ENCODE peak calls at places on chromosome 4, in nine cellular contexts. A, K, C, Z, U, Y, T, I and W are unnamed samples.

GRCh38 chr4:123597586-123597985 is 201.0 kb downstream of the SPRY1 start:
- DNase-seq in A (no peak), K (no peak), C (no peak), Z (peak), U (no peak), Y (no peak), T (no peak), I (no peak), W (no peak)

GRCh38 chr4:123418486-123418931 is 21.9 kb downstream of the SPRY1 start:
- DNase-seq in A (no peak), K (peak), C (no peak), Z (peak), U (no peak), Y (peak), T (no peak), I (no peak), W (no peak)

GRCh38 chr4:133969202-133969873 is 232.3 kb downstream of the PABPC4L start:
- DNase-seq in A (peak), K (peak), C (no peak), Z (peak), U (no peak), Y (no peak), T (no peak), I (no peak), W (no peak)

GRCh38 chr4:1012031-1012739 is 759 bp downstream of the FGFRL1 start:
- DNase-seq in A (no peak), K (peak), C (peak), Z (no peak), U (peak), Y (peak), T (peak), I (no peak), W (no peak)

GRCh38 chr4:122152699-122153328 is 683 bp downstream of the BLTP1 start:
- DNase-seq in A (peak), K (peak), C (peak), Z (peak), U (peak), Y (peak), T (no peak), I (no peak), W (no peak)

GRCh38 chr4:151475338-151475737 is 66.4 kb downstream of the FHIP1A start:
- DNase-seq in A (no peak), K (no peak), C (no peak), Z (no peak), U (no peak), Y (no peak), T (no peak), I (no peak), W (no peak)

GRCh38 chr4:6278801-6279197 is 9.1 kb downstream of the WFS1 start:
- DNase-seq in A (peak), K (no peak), C (peak), Z (peak), U (peak), Y (peak), T (peak), I (no peak), W (no peak)

GRCh38 chr4:129335263-129335662 is 239.3 kb downstream of the C4orf33 start:
- DNase-seq in A (no peak), K (no peak), C (no peak), Z (no peak), U (no peak), Y (no peak), T (no peak), I (no peak), W (no peak)

GRCh38 chr4:45385306-45385705 is 659.0 kb upstream of the GNPDA2 start:
- DNase-seq in A (no peak), K (no peak), C (no peak), Z (no peak), U (no peak), Y (no peak), T (no peak), I (no peak), W (no peak)

GRCh38 chr4:174626310-174627022 is 104.2 kb upstream of the HPGD start:
- DNase-seq in A (no peak), K (no peak), C (no peak), Z (no peak), U (no peak), Y (no peak), T (no peak), I (no peak), W (no peak)

DNA sequence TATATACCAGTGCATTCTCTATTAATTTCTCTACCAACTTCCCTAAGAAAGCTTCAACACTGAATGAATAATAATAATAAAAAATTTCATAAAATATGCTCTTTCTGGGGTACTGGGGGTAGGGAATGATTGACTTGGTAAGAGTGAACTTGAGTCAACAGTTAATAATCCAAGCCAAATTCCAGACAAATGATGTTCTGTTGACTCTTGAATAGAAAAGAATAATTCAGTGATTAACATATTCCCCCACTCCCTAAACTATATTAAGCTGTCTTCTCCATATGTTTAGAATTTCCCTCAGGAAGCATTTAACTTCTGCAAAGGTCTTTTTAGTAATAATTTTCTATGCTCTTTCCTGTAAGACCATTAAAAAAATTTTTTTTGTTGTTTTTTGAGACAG is 12.3 kb downstream of the PGRMC2 start:
- DNase-seq in A (no peak), K (no peak), C (no peak), Z (peak), U (no peak), Y (no peak), T (no peak), I (no peak), W (no peak)
- H3K4me3 ChIP-seq in A (no peak), K (no peak), C (no peak), Z (no peak), U (no peak), Y (no peak), T (no peak), I (no peak), W (no peak)

GRCh38 chr4:141640692-141641091 is 4.3 kb downstream of the IL15 start:
- DNase-seq in A (no peak), K (no peak), C (no peak), Z (no peak), U (no peak), Y (no peak), T (no peak), I (no peak), W (no peak)

GRCh38 chr4:141635726-141636076 is 682 bp upstream of the IL15 start:
- DNase-seq in A (no peak), K (no peak), C (no peak), Z (no peak), U (no peak), Y (no peak), T (no peak), I (no peak), W (no peak)

GRCh38 chr4:141637565-141637964 is 1.2 kb downstream of the IL15 start:
- DNase-seq in A (no peak), K (no peak), C (no peak), Z (no peak), U (no peak), Y (no peak), T (no peak), I (no peak), W (no peak)

GRCh38 chr4:141636771-141637460 is 533 bp downstream of the IL15 start:
- DNase-seq in A (peak), K (peak), C (peak), Z (peak), U (no peak), Y (no peak), T (peak), I (no peak), W (no peak)

DNA sequence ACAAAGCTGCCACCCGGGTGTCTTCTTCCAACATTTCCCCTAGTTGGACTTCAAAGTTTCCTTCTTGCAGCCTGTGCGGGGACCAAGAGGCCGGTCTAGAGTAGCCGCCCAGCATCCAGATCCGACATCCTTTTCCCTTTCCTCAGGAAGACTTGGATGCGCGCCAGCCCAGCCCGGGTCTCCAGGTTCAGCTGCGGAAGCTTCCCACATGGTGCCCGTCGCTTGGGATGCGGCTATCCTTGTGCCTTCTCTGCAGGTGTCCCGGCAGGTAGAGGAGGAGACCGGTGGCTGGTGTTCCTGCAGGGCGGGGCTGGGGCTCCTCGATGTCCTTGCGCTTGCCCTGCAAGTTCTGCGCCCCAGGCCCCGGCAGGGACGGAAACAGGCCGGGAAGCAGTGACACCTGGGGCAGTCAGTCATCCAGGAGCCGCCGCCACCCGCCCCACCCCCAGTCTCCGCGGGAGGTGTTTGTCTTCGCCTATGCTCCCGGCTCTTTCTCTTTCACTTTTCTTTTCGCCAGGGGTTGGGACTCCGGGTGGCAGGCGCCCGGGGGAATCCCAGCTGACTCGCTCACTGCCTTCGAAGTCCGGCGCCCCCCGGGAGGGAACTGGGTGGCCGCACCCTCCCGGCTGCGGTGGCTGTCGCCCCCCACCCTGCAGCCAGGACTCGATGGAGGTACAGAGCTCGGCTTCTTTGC is at the start of gene IL15:
- DNase-seq in A (peak), K (peak), C (peak), Z (peak), U (peak), Y (peak), T (peak), I (peak), W (peak)
- TF ChIP-seq POLR2A in A (no peak), K (peak), C (no peak), Z (no peak), U (no peak), Y (no peak), T (no peak), I (no peak), W (no peak)

GRCh38 chr4:52874948-52875347 is 12.8 kb downstream of the RASL11B start:
- DNase-seq in A (no peak), K (no peak), C (no peak), Z (no peak), U (no peak), Y (no peak), T (no peak), I (no peak), W (no peak)

GRCh38 chr4:52870225-52870624 is 8.1 kb downstream of the RASL11B start:
- DNase-seq in A (peak), K (no peak), C (no peak), Z (no peak), U (no peak), Y (no peak), T (no peak), I (no peak), W (no peak)

GRCh38 chr4:52876063-52876462 is 13.9 kb downstream of the RASL11B start:
- DNase-seq in A (no peak), K (no peak), C (no peak), Z (no peak), U (no peak), Y (no peak), T (no peak), I (no peak), W (no peak)

GRCh38 chr4:52873861-52874343 is 11.8 kb downstream of the RASL11B start:
- DNase-seq in A (peak), K (no peak), C (peak), Z (no peak), U (no peak), Y (peak), T (no peak), I (no peak), W (no peak)

DNA sequence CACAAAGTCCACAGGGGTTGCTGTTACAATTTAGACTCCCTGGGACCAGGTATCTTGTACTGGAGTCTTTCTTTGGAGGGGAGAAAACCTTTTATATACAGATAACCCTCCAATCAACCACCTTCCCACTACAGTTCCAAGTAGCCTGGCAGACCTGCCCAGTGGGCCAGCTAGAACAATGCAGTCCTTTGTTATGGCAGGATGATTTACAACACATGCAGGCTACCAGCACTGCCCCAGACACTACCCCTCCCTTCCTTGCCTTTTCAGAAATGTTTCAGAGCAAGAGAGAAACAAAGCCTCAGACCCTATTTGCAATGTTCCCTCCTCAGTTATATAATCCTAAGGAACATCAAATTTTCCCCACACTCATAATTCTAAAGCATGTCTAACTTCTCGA is 11.1 kb downstream of the RASL11B start:
- DNase-seq in A (no peak), K (peak), C (peak), Z (no peak), U (no peak), Y (no peak), T (no peak), I (no peak), W (no peak)
- H3K4me3 ChIP-seq in A (no peak), K (no peak), C (no peak), Z (no peak), U (no peak), Y (no peak), T (no peak), I (no peak), W (no peak)

DNA sequence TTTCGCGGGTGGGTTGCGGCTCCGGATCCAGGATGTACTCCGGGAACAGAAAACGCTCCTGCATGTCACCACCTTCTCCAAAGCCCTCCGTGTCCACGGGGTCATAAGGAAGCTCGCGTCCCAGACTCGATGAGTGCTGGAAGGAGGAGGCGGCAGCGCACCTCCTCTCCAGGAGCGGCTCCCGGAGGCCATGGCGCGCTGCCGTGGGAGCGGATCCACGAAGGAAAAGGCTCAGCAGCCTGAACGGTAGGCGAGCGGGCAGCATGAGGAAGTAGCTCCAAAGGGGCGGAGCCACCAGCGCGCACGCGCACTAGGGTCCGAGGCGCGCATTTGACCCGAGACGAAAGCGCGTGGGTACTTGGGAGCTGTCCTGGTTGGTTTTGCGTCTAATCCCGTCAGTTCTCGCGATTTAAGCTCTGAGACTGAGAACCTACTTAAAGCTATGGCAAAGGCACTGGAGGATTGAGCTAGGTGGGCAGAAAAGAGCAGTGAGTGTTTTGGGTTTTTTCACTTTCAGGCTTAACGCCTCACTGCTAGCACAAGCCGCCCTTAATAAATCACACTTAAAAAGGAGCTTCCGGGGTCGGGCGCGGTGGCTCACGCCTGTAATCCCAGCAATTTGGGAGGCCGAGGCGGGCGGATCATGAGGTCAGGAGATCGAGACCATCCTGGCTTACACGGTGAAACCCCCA is at the start of gene NOA1:
- DNase-seq in A (peak), K (peak), C (peak), Z (peak), U (peak), Y (peak), T (peak), I (peak), W (peak)
- TF ChIP-seq POLR2A in A (peak), K (peak), C (peak), Z (peak), U (peak), Y (peak), T (peak), I (no peak), W (peak)